ENCODE peak calls at places on chromosomes 5 and 9, in eight cellular contexts. K is right atrium auricular region, T is left ventricle myocardium inferior, P is fibroblast of lung, L is choroid plexus epithelial cell, F is astrocyte of the cerebellum, B is coronary artery, U is ovary. C is an unnamed sample.

GRCh38 chr9:90544488-90544887 is 98.1 kb downstream of the DIRAS2 start:
- DNase-seq in K (no peak), P (no peak), F (no peak), L (no peak), T (no peak), U (no peak), B (no peak), C (no peak)

GRCh38 chr9:116712781-116713180 is 25.7 kb downstream of the TRIM32 start:
- DNase-seq in U (no peak), P (no peak), L (no peak), F (no peak), K (no peak), T (no peak), B (no peak), C (no peak)

GRCh38 chr5:56569576-56569975 is 245.8 kb upstream of the MAP3K1 start:
- DNase-seq in L (peak), P (peak), K (no peak), F (no peak), T (no peak), U (no peak), B (no peak), C (no peak)

GRCh38 chr5:143516249-143516648 is 112.8 kb upstream of the NR3C1 start:
- DNase-seq in B (no peak), P (no peak), F (no peak), L (no peak), K (no peak), T (no peak), U (no peak), C (no peak)

GRCh38 chr5:107112207-107112606 is 558.5 kb downstream of the EFNA5 start:
- DNase-seq in U (no peak), L (no peak), K (no peak), P (peak), T (no peak), B (no peak), F (no peak), C (no peak)

GRCh38 chr9:99818439-99818992 is 3.2 kb upstream of the NR4A3 start:
- DNase-seq in F (no peak), B (no peak), U (no peak), P (no peak), K (no peak), T (no peak), L (no peak), C (no peak)

GRCh38 chr5:54696931-54697330 is 179.4 kb downstream of the SNX18 start:
- DNase-seq in T (no peak), F (no peak), K (no peak), U (no peak), L (no peak), B (no peak), P (peak), C (no peak)

GRCh38 chr9:98541684-98542230 is 167.0 kb downstream of the GABBR2 start:
- DNase-seq in L (no peak), U (no peak), B (no peak), T (no peak), F (no peak), P (no peak), K (no peak), C (no peak)

GRCh38 chr5:57677235-57677634 is 194.6 kb upstream of the ACTBL2 start:
- DNase-seq in P (no peak), B (no peak), L (no peak), F (no peak), K (no peak), T (no peak), U (no peak), C (no peak)

GRCh38 chr9:20898885-20899554 is 132.4 kb downstream of the HACD4 start:
- DNase-seq in P (peak), F (no peak), K (no peak), B (no peak), T (no peak), U (no peak), L (peak), C (no peak)

GRCh38 chr9:3455712-3456111 is 70.1 kb downstream of the RFX3 start:
- DNase-seq in B (no peak), K (no peak), P (no peak), L (no peak), F (no peak), U (no peak), T (no peak), C (no peak)

GRCh38 chr5:159178978-159179377 is 30.4 kb downstream of the RNF145 start:
- DNase-seq in B (no peak), L (peak), T (no peak), K (no peak), U (peak), F (peak), P (peak), C (no peak)

GRCh38 chr5:14144586-14145355 is 1.6 kb downstream of the TRIO start:
- DNase-seq in K (peak), P (peak), U (peak), F (no peak), B (peak), T (peak), L (peak), C (peak)

GRCh38 chr9:77177894-77178794 is 810 bp downstream of the VPS13A start:
- DNase-seq in L (peak), T (peak), P (peak), U (peak), K (no peak), F (no peak), B (peak), C (peak)

GRCh38 chr5:84372066-84372700 is 12.5 kb downstream of the EDIL3 start:
- DNase-seq in F (peak), P (peak), T (no peak), U (no peak), L (peak), B (no peak), K (no peak), C (no peak)

GRCh38 chr5:167489202-167489601 is 802.2 kb upstream of the WWC1 start:
- DNase-seq in L (peak), T (no peak), K (no peak), F (no peak), P (peak), B (no peak), U (no peak), C (no peak)

GRCh38 chr9:21634951-21635350 is 152.8 kb upstream of the IFNE start:
- DNase-seq in T (no peak), L (no peak), U (no peak), B (no peak), F (no peak), P (no peak), K (no peak), C (no peak)

GRCh38 chr5:62550103-62550502 is 28.5 kb upstream of the LRRC70 start:
- DNase-seq in T (no peak), P (no peak), L (no peak), B (no peak), K (no peak), U (no peak), F (no peak), C (no peak)

GRCh38 chr9:86971742-86972141 is 24.4 kb upstream of the GAS1 start:
- DNase-seq in B (no peak), U (no peak), F (no peak), T (no peak), K (no peak), L (no peak), P (no peak), C (no peak)

DNA sequence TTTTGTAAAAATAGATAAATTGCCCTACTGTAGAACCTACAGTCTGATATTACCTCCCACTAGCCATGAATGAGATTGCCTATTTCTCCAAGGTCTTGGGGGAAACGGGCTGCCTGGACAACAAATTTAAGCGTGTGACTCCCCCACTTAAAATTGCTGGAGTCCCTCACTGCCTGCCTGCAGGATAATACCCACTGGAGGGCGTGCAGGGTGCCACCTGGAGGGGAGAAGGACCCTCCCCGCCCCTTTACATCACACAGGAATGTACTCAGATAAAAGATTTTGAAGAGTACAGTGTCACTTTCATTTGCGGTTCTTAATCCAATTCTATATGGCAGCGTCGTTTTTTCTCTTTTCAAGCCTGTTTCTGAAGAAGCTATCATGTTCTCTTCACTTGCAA is 6.2 kb upstream of the TRIM7 start:
- DNase-seq in K (no peak), U (no peak), P (no peak), F (no peak), T (no peak), L (no peak), B (no peak), C (no peak)
- TF ChIP-seq CTCF in K (peak), U (no peak), P (no peak), F (no peak), T (no peak), L (no peak), B (no peak), C (no peak)

GRCh38 chr9:82565188-82565966 is 497.6 kb downstream of the RASEF start:
- DNase-seq in T (no peak), U (no peak), F (no peak), B (no peak), P (no peak), L (peak), K (no peak), C (no peak)

GRCh38 chr9:82571540-82571939 is 491.4 kb downstream of the RASEF start:
- DNase-seq in F (no peak), U (no peak), K (no peak), B (no peak), P (no peak), L (no peak), T (no peak), C (no peak)

GRCh38 chr9:82574911-82575310 is 488.0 kb downstream of the RASEF start:
- DNase-seq in B (no peak), L (no peak), K (no peak), T (no peak), P (no peak), F (no peak), U (no peak), C (no peak)

GRCh38 chr9:82570226-82570625 is 492.7 kb downstream of the RASEF start:
- DNase-seq in U (no peak), F (no peak), L (no peak), K (no peak), P (no peak), T (no peak), B (no peak), C (no peak)
- TF ChIP-seq CTCF in U (no peak), F (no peak), L (peak), K (no peak), P (peak), T (no peak), B (no peak), C (peak)

DNA sequence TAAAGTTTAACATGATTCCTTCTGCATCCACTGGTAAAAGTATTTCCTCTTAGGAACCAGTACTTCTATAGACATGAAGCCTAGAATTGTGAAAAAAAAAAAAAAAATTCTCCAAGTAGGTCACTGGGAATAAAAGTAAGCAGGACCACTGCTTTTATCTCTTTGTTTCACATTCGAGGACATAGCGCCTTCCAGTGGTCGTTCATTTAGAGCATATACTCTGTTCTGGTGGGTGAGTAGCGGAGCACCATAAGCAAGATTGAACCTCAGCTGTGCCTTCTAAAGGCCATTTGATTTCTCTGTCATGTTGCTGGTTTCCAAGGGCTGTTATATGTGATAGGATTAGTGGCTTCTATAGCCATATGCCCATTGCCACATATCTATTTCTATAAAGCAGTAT is 393.1 kb downstream of the TMEM232 start:
- DNase-seq in T (no peak), K (no peak), U (no peak), B (no peak), F (no peak), L (peak), P (no peak), C (no peak)
- TF ChIP-seq CTCF in T (peak), K (no peak), U (no peak), B (no peak), F (no peak), L (peak), P (peak), C (peak)

GRCh38 chr9:6304232-6304631 is 23.9 kb upstream of the TPD52L3 start:
- DNase-seq in K (no peak), T (no peak), F (no peak), U (no peak), L (no peak), P (no peak), B (no peak), C (no peak)

GRCh38 chr9:6302417-6302816 is 25.8 kb upstream of the TPD52L3 start:
- DNase-seq in U (no peak), P (peak), B (no peak), F (no peak), T (no peak), K (no peak), L (peak), C (no peak)

GRCh38 chr9:6305954-6306563 is 22.1 kb upstream of the TPD52L3 start:
- DNase-seq in U (no peak), T (no peak), B (no peak), K (no peak), P (peak), F (peak), L (peak), C (no peak)

GRCh38 chr9:6307551-6308096 is 20.6 kb upstream of the TPD52L3 start:
- DNase-seq in P (no peak), T (no peak), F (no peak), U (no peak), B (no peak), K (no peak), L (peak), C (no peak)
- TF ChIP-seq CTCF in P (no peak), T (no peak), F (no peak), U (no peak), B (no peak), K (no peak), L (no peak), C (no peak)

DNA sequence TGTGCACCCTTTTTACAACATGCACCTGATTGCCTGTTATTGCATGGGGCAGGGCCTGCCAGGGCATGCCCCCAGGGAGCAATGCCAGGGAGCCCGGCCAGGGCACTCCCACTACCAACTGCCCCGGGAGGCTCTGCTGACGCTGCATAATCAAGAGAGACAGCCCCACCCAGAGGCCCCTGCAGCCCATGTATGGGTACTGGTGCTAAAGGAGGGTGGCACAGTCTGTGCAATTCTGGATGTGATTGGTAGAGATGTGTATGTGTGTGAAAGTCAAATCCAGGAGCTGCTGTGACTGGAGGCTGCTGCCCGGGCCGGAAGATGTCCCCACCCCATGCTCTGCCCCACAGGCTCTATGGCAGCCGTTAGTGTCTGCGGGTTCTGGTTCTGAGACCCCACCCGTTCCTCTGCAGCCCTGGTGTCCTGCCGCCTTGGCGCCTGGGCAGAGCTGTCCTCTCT is 3.9 kb upstream of the NEURL1B start:
- DNase-seq in P (no peak), T (no peak), K (no peak), F (no peak), U (no peak), B (peak), L (no peak), C (no peak)
- TF ChIP-seq CTCF in P (no peak), T (no peak), K (no peak), F (no peak), U (no peak), B (no peak), L (no peak), C (no peak)

GRCh38 chr9:130110166-130110565 is 56.5 kb downstream of the GPR107 start:
- DNase-seq in K (no peak), B (no peak), F (no peak), U (no peak), L (no peak), P (no peak), T (no peak), C (no peak)
- TF ChIP-seq CTCF in K (no peak), B (no peak), F (peak), U (no peak), L (peak), P (no peak), T (no peak), C (no peak)

GRCh38 chr9:120393386-120394057 is 186.4 kb downstream of the CDK5RAP2 start:
- DNase-seq in P (peak), U (no peak), F (no peak), L (peak), K (no peak), T (no peak), B (no peak), C (no peak)
- TF ChIP-seq CTCF in P (no peak), U (no peak), F (no peak), L (no peak), K (no peak), T (no peak), B (no peak), C (no peak)

GRCh38 chr5:64100203-64100602 is 65.4 kb upstream of the RNF180 start:
- DNase-seq in U (no peak), P (no peak), T (no peak), K (no peak), F (no peak), B (no peak), L (no peak), C (no peak)
- TF ChIP-seq CTCF in U (no peak), P (no peak), T (no peak), K (no peak), F (no peak), B (no peak), L (no peak), C (no peak)

C was measured in progenitor cell of endocrine pancreas.